ENCODE peak calls at places on chromosomes 1 and 21, in ten cellular contexts. C is NCI-H345, W is lower lobe of right lung, X is cardiac muscle cell, N is RWPE1, F is MM.1S, O is H7, V is putamen, G is endothelial cell, Y is amniotic stem cell. E is an unnamed sample.

GRCh38 chr1:5500541-5500940 is 491.7 kb downstream of the NPHP4 start:
- DNase-seq in C (no peak), W (no peak), X (no peak), N (no peak), F (no peak), O (no peak), V (no peak), G (no peak), Y (no peak), E (no peak)

GRCh38 chr1:201999625-202000238 is 10.7 kb upstream of the ELF3 start:
- DNase-seq in C (peak), W (no peak), X (peak), N (peak), F (peak), O (peak), V (peak), G (no peak), Y (no peak), E (no peak)

GRCh38 chr21:31730687-31731111 is 1.2 kb downstream of the SCAF4 start:
- DNase-seq in C (peak), W (no peak), X (no peak), N (peak), F (no peak), O (peak), V (no peak), G (no peak), Y (no peak), E (no peak)

GRCh38 chr1:46166521-46167462 is 8.1 kb upstream of the TSPAN1 start:
- DNase-seq in C (no peak), W (peak), X (no peak), N (no peak), F (no peak), O (peak), V (no peak), G (no peak), Y (no peak), E (no peak)

GRCh38 chr1:75053207-75053606 is 81.0 kb upstream of the LHX8 start:
- DNase-seq in C (no peak), W (no peak), X (no peak), N (no peak), F (peak), O (peak), V (no peak), G (no peak), Y (no peak), E (no peak)

GRCh38 chr1:225694151-225694603 is 41.3 kb upstream of the ENAH start:
- DNase-seq in C (no peak), W (no peak), X (peak), N (no peak), F (no peak), O (no peak), V (no peak), G (no peak), Y (no peak), E (no peak)

GRCh38 chr1:80349218-80349617 is 1342.7 kb upstream of the ADGRL4 start:
- DNase-seq in C (no peak), W (no peak), X (no peak), N (no peak), F (no peak), O (peak), V (no peak), G (no peak), Y (no peak), E (no peak)

GRCh38 chr1:239387304-239388231 is 1.2 kb downstream of the CHRM3 start:
- DNase-seq in C (no peak), W (peak), X (no peak), N (no peak), F (peak), O (peak), V (no peak), G (peak), Y (no peak), E (no peak)

GRCh38 chr1:195903203-195903602 is 705.0 kb downstream of the KCNT2 start:
- DNase-seq in C (no peak), W (no peak), X (no peak), N (no peak), F (no peak), O (no peak), V (no peak), G (no peak), Y (no peak), E (no peak)

E was measured in HFF-Myc.